ENCODE peak calls at places on chromosomes 7 and 10, in four cellular contexts. D is HCT116, X is uterus, Z is adrenal gland. I is an unnamed sample. For H3K4me1, the result is how much of the 10 kb centered on the place peaks cover.

GRCh38 chr10:44010873-44011602 is 362.4 kb upstream of the ZNF32 start:
- DNase-seq in D (no peak), X (no peak), Z (peak), I (no peak)

GRCh38 chr10:61175331-61175730 is 231.3 kb upstream of the RHOBTB1 start:
- DNase-seq in D (no peak), X (no peak), Z (no peak), I (no peak)

GRCh38 chr10:65320256-65321026 is 1605.4 kb upstream of the LRRTM3 start:
- DNase-seq in D (no peak), X (no peak), Z (no peak), I (no peak)

GRCh38 chr7:26853788-26854393 is 10.5 kb downstream of the SKAP2 start:
- DNase-seq in D (peak), X (no peak), Z (no peak), I (no peak)

GRCh38 chr7:130721486-130722277 is 12.3 kb downstream of the KLF14 start:
- DNase-seq in D (peak), X (peak), Z (peak), I (peak)

GRCh38 chr7:135914346-135914745 is 62.8 kb downstream of the MTPN start:
- DNase-seq in D (no peak), X (no peak), Z (no peak), I (no peak)

GRCh38 chr10:60237977-60238376 is 151.7 kb downstream of the ANK3 start:
- DNase-seq in D (no peak), X (no peak), Z (no peak), I (no peak)

GRCh38 chr7:68963547-68963946 is 634.7 kb upstream of the AUTS2 start:
- DNase-seq in D (no peak), X (no peak), Z (no peak), I (no peak)

GRCh38 chr7:66145404-66145843 is 30.8 kb downstream of the CRCP start:
- DNase-seq in D (no peak), X (peak), Z (no peak), I (peak)

GRCh38 chr7:105748701-105749100 is 127.7 kb downstream of the ATXN7L1 start:
- DNase-seq in D (no peak), X (no peak), Z (no peak), I (no peak)

GRCh38 chr7:14606101-14606500 is 296.4 kb downstream of the DGKB start:
- DNase-seq in D (no peak), X (no peak), Z (no peak), I (no peak)

GRCh38 chr7:148867571-148868377 is 16.3 kb downstream of the EZH2 start:
- DNase-seq in D (no peak), X (no peak), Z (no peak), I (no peak)

GRCh38 chr7:117872565-117873055 is 631 bp downstream of the CTTNBP2 start:
- DNase-seq in D (peak), X (peak), Z (peak), I (no peak)

GRCh38 chr7:99267530-99268360 is 4.9 kb upstream of the MYH16 start:
- DNase-seq in D (peak), X (no peak), Z (no peak), I (peak)

GRCh38 chr10:48605786-48606529 is 1.1 kb upstream of the ARHGAP22 start:
- DNase-seq in D (no peak), X (no peak), Z (peak), I (no peak)

GRCh38 chr7:95921543-95921942 is 149.2 kb downstream of the DYNC1I1 start:
- DNase-seq in D (no peak), X (no peak), Z (no peak), I (no peak)

GRCh38 chr7:75931676-75932075 is 16.7 kb downstream of the POR start:
- DNase-seq in D (no peak), X (no peak), Z (no peak), I (no peak)

GRCh38 chr10:60140681-60141632 is 234.6 kb upstream of the CCDC6 start:
- DNase-seq in D (no peak), X (peak), Z (peak), I (no peak)

GRCh38 chr10:75223507-75223906 is 12.2 kb downstream of the COMTD1 start:
- DNase-seq in D (no peak), X (peak), Z (no peak), I (peak)
- H3K4me1 ChIP-seq in D (under half), X (under half), Z (under half), I (half or more)

DNA sequence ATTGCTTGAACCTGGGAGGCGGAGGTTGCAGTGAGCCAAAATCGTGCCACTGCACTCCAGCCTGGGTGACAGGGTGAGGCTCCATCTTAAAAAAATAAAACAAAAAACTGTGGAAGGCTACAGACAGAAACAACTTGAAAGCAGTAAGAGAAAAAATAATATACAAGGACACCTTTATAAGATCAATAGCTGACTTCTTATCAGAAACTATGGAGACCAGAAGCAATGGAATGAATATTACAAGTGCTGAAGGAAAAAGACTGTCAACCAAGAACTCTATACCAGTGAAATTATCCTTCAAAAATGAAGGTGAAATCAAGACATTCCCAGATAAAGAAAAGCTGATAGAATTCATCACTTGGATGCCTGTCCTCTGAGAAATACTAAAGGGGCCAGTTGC is 49.0 kb downstream of the RBAK start:
- DNase-seq in D (peak), X (no peak), Z (no peak), I (no peak)
- TF ChIP-seq POLR2A in D (no peak), X (no peak), Z (no peak), I (no peak)

DNA sequence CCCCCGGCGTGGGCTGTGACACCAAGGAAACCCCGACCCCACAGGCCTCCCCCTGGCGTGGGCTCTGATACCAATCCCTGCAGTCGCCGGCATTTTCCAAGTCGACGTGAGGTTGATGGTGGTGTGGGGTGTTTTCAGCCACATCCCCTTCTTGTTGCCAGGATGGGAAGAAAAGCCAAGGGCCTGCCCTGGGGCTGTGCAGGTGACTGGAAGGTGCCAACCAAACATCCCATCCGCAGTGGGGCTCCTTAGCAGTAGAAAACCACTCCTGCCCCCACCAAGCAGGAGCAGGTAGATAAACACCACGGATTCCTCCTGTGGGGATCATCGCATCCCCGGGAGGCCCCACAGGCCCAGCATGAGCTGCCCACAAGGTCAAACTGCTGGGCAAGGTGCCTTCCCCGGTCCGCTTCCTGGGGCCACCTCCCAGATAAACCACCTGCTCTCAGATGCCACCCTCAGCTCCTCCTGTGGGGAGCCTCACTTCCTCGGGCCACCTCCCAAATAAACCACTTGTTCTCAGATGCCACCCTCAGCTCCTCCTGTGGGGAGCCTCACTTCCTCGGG is 88.5 kb upstream of the DIP2C start:
- DNase-seq in D (no peak), X (no peak), Z (no peak), I (peak)
- H3K4me1 ChIP-seq in D (under half), X (under half), Z (under half), I (under half)

GRCh38 chr10:103373544-103373943 is 5.8 kb downstream of the TAF5 start:
- DNase-seq in D (no peak), X (no peak), Z (no peak), I (no peak)

GRCh38 chr10:103367379-103367781 is 396 bp upstream of the TAF5 start:
- DNase-seq in D (no peak), X (no peak), Z (no peak), I (no peak)

GRCh38 chr10:103367782-103368518 is at the start of gene TAF5:
- DNase-seq in D (peak), X (peak), Z (peak), I (peak)
- TF ChIP-seq POLR2A in D (peak), X (peak), Z (peak), I (peak)

DNA sequence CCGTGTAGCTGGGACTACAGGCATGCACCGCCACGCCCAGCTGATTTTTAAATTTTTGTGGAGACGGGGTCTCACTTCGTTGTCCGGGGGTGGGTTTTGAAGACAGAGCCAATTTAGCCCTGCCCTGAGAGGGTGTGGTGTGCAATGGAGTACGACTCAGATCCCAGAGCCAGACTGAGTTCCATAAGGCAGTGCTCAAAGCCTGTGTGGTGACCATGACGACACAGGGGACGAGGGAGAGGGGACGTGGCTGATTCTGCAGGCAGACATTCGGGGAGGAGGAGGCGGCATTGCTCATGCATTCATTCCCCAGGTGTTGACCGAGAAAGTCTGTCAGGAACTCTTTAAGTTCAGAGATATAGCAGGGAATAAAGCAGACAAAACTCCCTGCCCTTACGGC is 72.1 kb downstream of the ZMIZ1 start:
- DNase-seq in D (no peak), X (no peak), Z (no peak), I (no peak)
- H3K4me1 ChIP-seq in D (under half), X (under half), Z (half or more), I (half or more)

GRCh38 chr7:127588697-127589482 is 679 bp downstream of the ARF5 start:
- DNase-seq in D (peak), X (peak), Z (peak), I (peak)
- TF ChIP-seq POLR2A in D (no peak), X (no peak), Z (no peak), I (no peak)

GRCh38 chr10:3754727-3755439 is 30.1 kb downstream of the KLF6 start:
- DNase-seq in D (peak), X (no peak), Z (peak), I (no peak)
- H3K4me1 ChIP-seq in D (under half), X (under half), Z (under half), I (under half)

GRCh38 chr7:127996253-127997071 is 34.8 kb downstream of the LRRC4 start:
- DNase-seq in D (no peak), X (no peak), Z (no peak), I (no peak)

GRCh38 chr7:128000854-128001265 is 30.4 kb downstream of the LRRC4 start:
- DNase-seq in D (no peak), X (no peak), Z (no peak), I (no peak)

GRCh38 chr7:127997226-127997922 is 33.9 kb downstream of the LRRC4 start:
- DNase-seq in D (no peak), X (no peak), Z (no peak), I (no peak)

GRCh38 chr7:128003179-128003578 is 28.1 kb downstream of the LRRC4 start:
- DNase-seq in D (no peak), X (no peak), Z (no peak), I (no peak)

GRCh38 chr7:128000048-128000447 is 31.2 kb downstream of the LRRC4 start:
- DNase-seq in D (no peak), X (no peak), Z (no peak), I (no peak)
- TF ChIP-seq POLR2A in D (no peak), X (no peak), Z (no peak), I (no peak)

GRCh38 chr10:86968271-86968993 is at the start of gene ADIRF:
- DNase-seq in D (peak), X (peak), Z (peak), I (peak)
- H3K4me1 ChIP-seq in D (half or more), X (under half), Z (under half), I (half or more)

I was measured in stomach.